ENCODE peak calls at places on chromosomes 7 and 10, in five cellular contexts. M is foreskin fibroblast, L is adipocyte, H is IMR-90, W is brain microvascular endothelial cell. P is an unnamed sample.

GRCh38 chr7:538764-539685 is 19.4 kb upstream of the PDGFA start:
- DNase-seq in M (no peak), L (no peak), H (no peak), W (no peak), P (no peak)

GRCh38 chr7:90404777-90405176 is 1.5 kb downstream of the CLDN12 start:
- DNase-seq in M (peak), L (no peak), H (peak), W (peak), P (peak)

GRCh38 chr10:76080991-76081390 is 649.6 kb downstream of the LRMDA start:
- DNase-seq in M (peak), L (no peak), H (peak), W (peak), P (peak)

GRCh38 chr7:32676249-32676941 is 181.1 kb downstream of the AVL9 start:
- DNase-seq in M (no peak), L (no peak), H (no peak), W (no peak), P (no peak)

GRCh38 chr7:38311329-38311937 is 38.0 kb upstream of the TARP start:
- DNase-seq in M (peak), L (no peak), H (no peak), W (no peak), P (no peak)

GRCh38 chr7:24290004-24290641 is 6.1 kb downstream of the NPY start:
- DNase-seq in M (peak), L (peak), H (peak), W (peak), P (peak)

GRCh38 chr7:82442492-82443043 is 1.0 kb downstream of the CACNA2D1 start:
- DNase-seq in M (no peak), L (peak), H (peak), W (peak), P (peak)

GRCh38 chr10:78419481-78420265 is 386.0 kb downstream of the RPS24 start:
- DNase-seq in M (no peak), L (no peak), H (no peak), W (no peak), P (no peak)

GRCh38 chr7:5597772-5598171 is 174.1 kb upstream of the TNRC18 start:
- DNase-seq in M (no peak), L (peak), H (no peak), W (peak), P (peak)

GRCh38 chr7:139430443-139430842 is 53.0 kb downstream of the KLRG2 start:
- DNase-seq in M (no peak), L (no peak), H (no peak), W (no peak), P (no peak)

GRCh38 chr7:47601119-47601880 is 19.4 kb upstream of the TNS3 start:
- DNase-seq in M (peak), L (peak), H (peak), W (peak), P (peak)

GRCh38 chr7:33201821-33202220 is 72.5 kb downstream of the BBS9 start:
- DNase-seq in M (peak), L (no peak), H (no peak), W (no peak), P (no peak)

GRCh38 chr7:139591550-139592195 is 68.2 kb downstream of the CLEC2L start:
- DNase-seq in M (no peak), L (no peak), H (no peak), W (no peak), P (no peak)

GRCh38 chr7:141003172-141004080 is 11.3 kb downstream of the MRPS33 start:
- DNase-seq in M (no peak), L (no peak), H (no peak), W (no peak), P (no peak)

GRCh38 chr10:12533151-12533550 is 183.8 kb downstream of the CAMK1D start:
- DNase-seq in M (no peak), L (no peak), H (peak), W (peak), P (no peak)
- H3K4me3 ChIP-seq in M (no peak), L (no peak), H (no peak), W (no peak), P (no peak)

GRCh38 chr7:125391921-125392320 is 462.3 kb upstream of the POT1 start:
- DNase-seq in M (no peak), L (no peak), H (no peak), W (no peak), P (peak)
- H3K4me3 ChIP-seq in M (no peak), L (no peak), H (no peak), W (no peak), P (no peak)

GRCh38 chr7:152881893-152882292 is 122.3 kb downstream of the ACTR3B start:
- DNase-seq in M (no peak), L (no peak), H (no peak), W (no peak), P (no peak)
- H3K4me3 ChIP-seq in M (no peak), L (no peak), H (no peak), W (no peak), P (no peak)

GRCh38 chr10:100008142-100008522 is 1.6 kb downstream of the DNMBP start:
- DNase-seq in M (peak), L (peak), H (peak), W (no peak), P (peak)
- H3K4me3 ChIP-seq in M (peak), L (peak), H (peak), W (peak), P (peak)

DNA sequence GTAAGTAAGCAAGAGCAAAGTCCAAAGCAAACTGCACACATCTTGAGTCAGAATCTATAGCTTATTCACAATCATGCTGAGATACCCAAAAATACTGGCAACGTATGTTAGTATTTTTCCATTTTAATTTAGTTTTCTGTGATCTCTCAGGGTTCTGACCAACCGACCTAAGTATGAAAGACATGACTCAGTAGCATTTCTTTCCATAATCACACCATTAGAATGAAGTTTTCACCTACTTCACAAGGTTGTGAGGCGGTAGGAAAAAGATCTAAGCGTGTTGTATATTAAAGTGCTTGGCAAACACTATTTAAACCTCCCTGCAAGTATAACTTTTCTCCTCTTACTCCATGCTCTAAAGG is 49.1 kb downstream of the PLCE1 start:
- DNase-seq in M (peak), L (no peak), H (no peak), W (no peak), P (no peak)
- H3K4me3 ChIP-seq in M (no peak), L (peak), H (no peak), W (no peak), P (no peak)

DNA sequence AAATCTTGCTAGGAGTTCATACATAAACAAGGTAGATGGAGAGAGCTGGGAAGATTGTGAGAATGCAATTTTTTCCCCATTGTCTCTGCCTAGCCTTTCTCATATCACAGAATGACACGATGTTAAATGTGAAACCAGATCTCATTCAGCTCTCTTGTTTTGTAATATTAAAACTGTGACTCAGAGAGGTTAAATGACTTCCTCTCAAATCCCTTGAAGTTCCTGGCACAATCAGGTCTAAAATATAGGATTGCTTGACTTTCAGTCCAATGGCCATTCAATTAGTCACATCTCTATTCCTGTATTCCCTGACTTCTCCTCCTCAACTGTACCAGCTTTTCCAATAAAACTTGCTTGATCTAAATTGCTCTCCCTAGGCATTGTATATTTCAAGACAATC is 3.1 kb downstream of the ANKRD22 start:
- DNase-seq in M (peak), L (peak), H (peak), W (peak), P (peak)
- H3K4me3 ChIP-seq in M (no peak), L (peak), H (no peak), W (no peak), P (no peak)

GRCh38 chr7:106061301-106061979 is 50.7 kb downstream of the SYPL1 start:
- DNase-seq in M (no peak), L (no peak), H (no peak), W (no peak), P (no peak)
- H3K4me3 ChIP-seq in M (no peak), L (no peak), H (no peak), W (no peak), P (no peak)

P was measured in choroid plexus epithelial cell.